ENCODE peak calls at places on chromosomes 4 and X, in four cellular contexts. Z, D, N and U are unnamed samples.

GRCh38 chr4:145618210-145618911 is 824 bp upstream of the MMAA start:
- DNase-seq in Z (peak), D (no peak), N (no peak), U (no peak)

GRCh38 chr4:37879365-37879764 is 11.5 kb upstream of the TBC1D1 start:
- DNase-seq in Z (no peak), D (no peak), N (no peak), U (no peak)

GRCh38 chr4:161642708-161643107 is 521.1 kb downstream of the FSTL5 start:
- DNase-seq in Z (no peak), D (no peak), N (no peak), U (no peak)

GRCh38 chr4:81052119-81053068 is 21.9 kb downstream of the BMP3 start:
- DNase-seq in Z (no peak), D (no peak), N (peak), U (no peak)

GRCh38 chrX:151983186-151983585 is 8.7 kb upstream of the GABRE start:
- DNase-seq in Z (no peak), D (no peak), N (no peak), U (no peak)

GRCh38 chr4:2937146-2937857 is 25.9 kb downstream of the NOP14 start:
- DNase-seq in Z (no peak), D (no peak), N (no peak), U (no peak)

GRCh38 chrX:63281465-63281864 is 69.7 kb downstream of the SPIN4 start:
- DNase-seq in Z (no peak), D (no peak), N (no peak), U (no peak)

GRCh38 chrX:16981980-16982379 is 35.5 kb downstream of the REPS2 start:
- DNase-seq in Z (no peak), D (no peak), N (no peak), U (no peak)

GRCh38 chrX:13646154-13646549 is 6.8 kb upstream of the TCEANC start:
- DNase-seq in Z (no peak), D (no peak), N (peak), U (peak)

GRCh38 chrX:96682516-96682915 is 2.1 kb upstream of the DIAPH2 start:
- DNase-seq in Z (no peak), D (no peak), N (no peak), U (no peak)

GRCh38 chrX:144681501-144681900 is 565.8 kb upstream of the SPANXN1 start:
- DNase-seq in Z (no peak), D (no peak), N (no peak), U (no peak)

GRCh38 chr4:141501931-141502330 is 134.5 kb upstream of the IL15 start:
- DNase-seq in Z (no peak), D (no peak), N (no peak), U (no peak)

GRCh38 chrX:128818690-128819089 is 704.6 kb downstream of the SMARCA1 start:
- DNase-seq in Z (no peak), D (no peak), N (no peak), U (no peak)

GRCh38 chrX:150575415-150575814 is 7.0 kb downstream of the MTM1 start:
- DNase-seq in Z (no peak), D (no peak), N (no peak), U (no peak)

GRCh38 chr4:167890226-167890625 is 202.1 kb upstream of the ANXA10 start:
- DNase-seq in Z (no peak), D (no peak), N (no peak), U (no peak)

GRCh38 chr4:1080961-1081688 is 32.2 kb downstream of the RNF212 start:
- DNase-seq in Z (no peak), D (no peak), N (no peak), U (no peak)

GRCh38 chrX:69231903-69232302 is 66.7 kb upstream of the PJA1 start:
- DNase-seq in Z (no peak), D (no peak), N (no peak), U (no peak)

GRCh38 chr4:81722229-81722900 is 250.7 kb upstream of the RASGEF1B start:
- DNase-seq in Z (peak), D (no peak), N (no peak), U (peak)

GRCh38 chr4:1983846-1984405 is 24.8 kb downstream of the NELFA start:
- DNase-seq in Z (no peak), D (no peak), N (no peak), U (no peak)

GRCh38 chrX:115503099-115503498 is 57.9 kb upstream of the PLS3 start:
- DNase-seq in Z (no peak), D (no peak), N (no peak), U (no peak)

GRCh38 chr4:11446156-11446811 is 17.6 kb upstream of the HS3ST1 start:
- DNase-seq in Z (no peak), D (no peak), N (no peak), U (no peak)

GRCh38 chrX:130085551-130085986 is 24.7 kb downstream of the ELF4 start:
- DNase-seq in Z (peak), D (no peak), N (no peak), U (no peak)

GRCh38 chrX:145190801-145191389 is 56.4 kb upstream of the SPANXN1 start:
- DNase-seq in Z (no peak), D (no peak), N (peak), U (no peak)

GRCh38 chrX:49977319-49978090 is 55.1 kb downstream of the CLCN5 start:
- DNase-seq in Z (no peak), D (no peak), N (no peak), U (no peak)

GRCh38 chr4:102196221-102196620 is 149.1 kb downstream of the SLC39A8 start:
- DNase-seq in Z (no peak), D (no peak), N (no peak), U (no peak)

GRCh38 chr4:3644849-3645627 is 112.8 kb upstream of the LRPAP1 start:
- DNase-seq in Z (no peak), D (no peak), N (no peak), U (no peak)

GRCh38 chr4:85498068-85498733 is 23.3 kb downstream of the ARHGAP24 start:
- DNase-seq in Z (no peak), D (no peak), N (no peak), U (no peak)

GRCh38 chrX:111812889-111813563 is 63.0 kb upstream of the TRPC5OS start:
- DNase-seq in Z (no peak), D (no peak), N (no peak), U (no peak)

GRCh38 chr4:41693629-41694028 is 54.9 kb downstream of the PHOX2B start:
- DNase-seq in Z (no peak), D (no peak), N (peak), U (no peak)

GRCh38 chr4:173318648-173319211 is 15.4 kb downstream of the HMGB2 start:
- DNase-seq in Z (peak), D (peak), N (no peak), U (no peak)